ENCODE peak calls at places on chromosomes 2 and 18, in seven cellular contexts. One of them, this sample, is unnamed.

GRCh38 chr18:13565228-13565627 is 161.1 kb downstream of the FAM210A start:
- DNase-seq in iPS DF 6.9: no peak
- DNase-seq in lower lobe of right lung: no peak
- DNase-seq in A549: no peak
- DNase-seq in right lobe of liver: peak
- DNase-seq in fibroblast of lung: no peak
- DNase-seq in psoas muscle: peak
- DNase-seq in this sample: no peak

GRCh38 chr2:229164545-229165249 is 106.4 kb downstream of the PID1 start:
- DNase-seq in iPS DF 6.9: no peak
- DNase-seq in lower lobe of right lung: no peak
- DNase-seq in A549: no peak
- DNase-seq in right lobe of liver: no peak
- DNase-seq in fibroblast of lung: peak
- DNase-seq in psoas muscle: no peak
- DNase-seq in this sample: no peak

GRCh38 chr2:172109256-172109655 is 6.6 kb upstream of the DLX2 start:
- DNase-seq in iPS DF 6.9: no peak
- DNase-seq in lower lobe of right lung: no peak
- DNase-seq in A549: no peak
- DNase-seq in right lobe of liver: no peak
- DNase-seq in fibroblast of lung: no peak
- DNase-seq in psoas muscle: no peak
- DNase-seq in this sample: no peak

GRCh38 chr2:102704531-102704930 is 57.3 kb upstream of the TMEM182 start:
- DNase-seq in iPS DF 6.9: no peak
- DNase-seq in lower lobe of right lung: no peak
- DNase-seq in A549: no peak
- DNase-seq in right lobe of liver: no peak
- DNase-seq in fibroblast of lung: no peak
- DNase-seq in psoas muscle: no peak
- DNase-seq in this sample: no peak

GRCh38 chr2:190511104-190511503 is 23.4 kb downstream of the NEMP2 start:
- DNase-seq in iPS DF 6.9: no peak
- DNase-seq in lower lobe of right lung: no peak
- DNase-seq in A549: peak
- DNase-seq in right lobe of liver: no peak
- DNase-seq in fibroblast of lung: peak
- DNase-seq in psoas muscle: no peak
- DNase-seq in this sample: no peak

GRCh38 chr2:109318150-109318948 is 189.3 kb downstream of the SH3RF3 start:
- DNase-seq in iPS DF 6.9: no peak
- DNase-seq in lower lobe of right lung: peak
- DNase-seq in A549: no peak
- DNase-seq in right lobe of liver: no peak
- DNase-seq in fibroblast of lung: peak
- DNase-seq in psoas muscle: peak
- DNase-seq in this sample: no peak

GRCh38 chr2:62321370-62321769 is 125.5 kb downstream of the B3GNT2 start:
- DNase-seq in iPS DF 6.9: no peak
- DNase-seq in lower lobe of right lung: no peak
- DNase-seq in A549: no peak
- DNase-seq in right lobe of liver: no peak
- DNase-seq in fibroblast of lung: no peak
- DNase-seq in psoas muscle: no peak
- DNase-seq in this sample: no peak

GRCh38 chr2:218827701-218828476 is 3.7 kb downstream of the PRKAG3 start:
- DNase-seq in iPS DF 6.9: no peak
- DNase-seq in lower lobe of right lung: peak
- DNase-seq in A549: no peak
- DNase-seq in right lobe of liver: no peak
- DNase-seq in fibroblast of lung: no peak
- DNase-seq in psoas muscle: no peak
- DNase-seq in this sample: no peak

GRCh38 chr2:26495705-26496271 is 17.9 kb upstream of the OTOF start:
- DNase-seq in iPS DF 6.9: no peak
- DNase-seq in lower lobe of right lung: no peak
- DNase-seq in A549: no peak
- DNase-seq in right lobe of liver: no peak
- DNase-seq in fibroblast of lung: peak
- DNase-seq in psoas muscle: no peak
- DNase-seq in this sample: no peak

GRCh38 chr18:55513199-55513598 is 74.8 kb downstream of the TCF4 start:
- DNase-seq in iPS DF 6.9: no peak
- DNase-seq in lower lobe of right lung: no peak
- DNase-seq in A549: no peak
- DNase-seq in right lobe of liver: no peak
- DNase-seq in fibroblast of lung: peak
- DNase-seq in psoas muscle: no peak
- DNase-seq in this sample: no peak

GRCh38 chr18:55510809-55511208 is 77.2 kb downstream of the TCF4 start:
- DNase-seq in iPS DF 6.9: no peak
- DNase-seq in lower lobe of right lung: no peak
- DNase-seq in A549: no peak
- DNase-seq in right lobe of liver: no peak
- DNase-seq in fibroblast of lung: peak
- DNase-seq in psoas muscle: no peak
- DNase-seq in this sample: no peak

GRCh38 chr18:55509631-55510372 is 78.2 kb downstream of the TCF4 start:
- DNase-seq in iPS DF 6.9: no peak
- DNase-seq in lower lobe of right lung: no peak
- DNase-seq in A549: no peak
- DNase-seq in right lobe of liver: no peak
- DNase-seq in fibroblast of lung: peak
- DNase-seq in psoas muscle: no peak
- DNase-seq in this sample: no peak

GRCh38 chr18:55508637-55509036 is 79.4 kb downstream of the TCF4 start:
- DNase-seq in iPS DF 6.9: no peak
- DNase-seq in lower lobe of right lung: no peak
- DNase-seq in A549: no peak
- DNase-seq in right lobe of liver: no peak
- DNase-seq in fibroblast of lung: no peak
- DNase-seq in psoas muscle: no peak
- DNase-seq in this sample: no peak

GRCh38 chr18:55511277-55511676 is 76.7 kb downstream of the TCF4 start:
- DNase-seq in iPS DF 6.9: no peak
- DNase-seq in lower lobe of right lung: no peak
- DNase-seq in A549: no peak
- DNase-seq in right lobe of liver: no peak
- DNase-seq in fibroblast of lung: no peak
- DNase-seq in psoas muscle: no peak
- DNase-seq in this sample: no peak
- H3K4me3 ChIP-seq in iPS DF 6.9: no peak
- H3K4me3 ChIP-seq in lower lobe of right lung: no peak
- H3K4me3 ChIP-seq in A549: no peak
- H3K4me3 ChIP-seq in right lobe of liver: no peak
- H3K4me3 ChIP-seq in fibroblast of lung: peak
- H3K4me3 ChIP-seq in psoas muscle: peak
- H3K4me3 ChIP-seq in this sample: peak

GRCh38 chr18:22324191-22325131 is 93.3 kb downstream of the CTAGE1 start:
- DNase-seq in iPS DF 6.9: no peak
- DNase-seq in lower lobe of right lung: peak
- DNase-seq in A549: no peak
- DNase-seq in right lobe of liver: peak
- DNase-seq in fibroblast of lung: peak
- DNase-seq in psoas muscle: peak
- DNase-seq in this sample: no peak
- H3K4me3 ChIP-seq in iPS DF 6.9: peak
- H3K4me3 ChIP-seq in lower lobe of right lung: peak
- H3K4me3 ChIP-seq in A549: no peak
- H3K4me3 ChIP-seq in right lobe of liver: no peak
- H3K4me3 ChIP-seq in fibroblast of lung: peak
- H3K4me3 ChIP-seq in psoas muscle: peak
- H3K4me3 ChIP-seq in this sample: no peak

DNA sequence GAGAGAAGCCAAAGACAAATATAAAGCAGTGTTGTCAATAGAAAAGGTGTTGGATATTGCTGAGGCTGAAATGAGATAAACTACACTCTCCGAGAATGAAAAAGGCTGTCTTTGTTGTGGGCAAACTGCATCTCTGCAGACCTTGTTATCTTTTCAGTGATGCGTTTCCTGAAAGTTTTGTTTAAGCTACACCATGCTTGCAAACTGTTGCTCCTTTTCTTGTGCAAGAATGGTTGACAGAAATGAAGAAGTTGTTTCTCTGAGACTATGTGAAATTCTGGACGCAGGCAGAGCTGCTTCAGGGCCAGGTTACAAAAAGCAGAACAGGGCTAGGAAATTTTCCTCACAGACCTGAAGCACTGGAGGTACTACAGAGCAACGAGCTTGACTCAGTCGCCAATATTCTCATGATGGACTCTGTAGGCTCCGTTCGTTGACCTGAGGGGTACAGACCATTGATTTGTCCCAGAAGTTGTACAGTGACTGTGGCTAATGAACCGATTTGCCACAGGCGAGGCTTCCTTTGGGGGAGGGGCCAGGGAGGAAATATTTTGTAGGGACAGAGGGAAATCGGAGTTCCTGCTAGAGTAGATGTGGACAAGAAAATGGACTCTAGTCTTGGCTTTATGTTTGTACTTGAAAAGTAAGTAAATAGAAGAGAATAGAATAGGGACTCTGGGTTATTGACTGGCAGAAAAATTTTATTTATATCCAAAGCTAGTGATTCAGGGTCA is 3.5 kb upstream of the ATL2 start:
- DNase-seq in iPS DF 6.9: no peak
- DNase-seq in lower lobe of right lung: no peak
- DNase-seq in A549: no peak
- DNase-seq in right lobe of liver: no peak
- DNase-seq in fibroblast of lung: no peak
- DNase-seq in psoas muscle: no peak
- DNase-seq in this sample: no peak
- H3K4me3 ChIP-seq in iPS DF 6.9: no peak
- H3K4me3 ChIP-seq in lower lobe of right lung: no peak
- H3K4me3 ChIP-seq in A549: no peak
- H3K4me3 ChIP-seq in right lobe of liver: no peak
- H3K4me3 ChIP-seq in fibroblast of lung: no peak
- H3K4me3 ChIP-seq in psoas muscle: no peak
- H3K4me3 ChIP-seq in this sample: no peak

GRCh38 chr18:3062798-3063563 is 50.0 kb upstream of the LPIN2 start:
- DNase-seq in iPS DF 6.9: peak
- DNase-seq in lower lobe of right lung: peak
- DNase-seq in A549: peak
- DNase-seq in right lobe of liver: peak
- DNase-seq in fibroblast of lung: no peak
- DNase-seq in psoas muscle: peak
- DNase-seq in this sample: no peak
- H3K4me3 ChIP-seq in iPS DF 6.9: no peak
- H3K4me3 ChIP-seq in lower lobe of right lung: peak
- H3K4me3 ChIP-seq in A549: no peak
- H3K4me3 ChIP-seq in right lobe of liver: no peak
- H3K4me3 ChIP-seq in fibroblast of lung: no peak
- H3K4me3 ChIP-seq in psoas muscle: no peak
- H3K4me3 ChIP-seq in this sample: no peak

GRCh38 chr2:241270531-241270930 is 44.9 kb downstream of the HDLBP start:
- DNase-seq in iPS DF 6.9: no peak
- DNase-seq in lower lobe of right lung: no peak
- DNase-seq in A549: no peak
- DNase-seq in right lobe of liver: no peak
- DNase-seq in fibroblast of lung: no peak
- DNase-seq in psoas muscle: no peak
- DNase-seq in this sample: no peak

GRCh38 chr2:241268306-241268705 is 47.2 kb downstream of the HDLBP start:
- DNase-seq in iPS DF 6.9: no peak
- DNase-seq in lower lobe of right lung: no peak
- DNase-seq in A549: no peak
- DNase-seq in right lobe of liver: no peak
- DNase-seq in fibroblast of lung: no peak
- DNase-seq in psoas muscle: no peak
- DNase-seq in this sample: no peak

GRCh38 chr2:241267249-241268067 is 48.0 kb downstream of the HDLBP start:
- DNase-seq in iPS DF 6.9: no peak
- DNase-seq in lower lobe of right lung: no peak
- DNase-seq in A549: no peak
- DNase-seq in right lobe of liver: no peak
- DNase-seq in fibroblast of lung: no peak
- DNase-seq in psoas muscle: no peak
- DNase-seq in this sample: no peak

GRCh38 chr2:241269707-241270520 is 45.6 kb downstream of the HDLBP start:
- DNase-seq in iPS DF 6.9: no peak
- DNase-seq in lower lobe of right lung: peak
- DNase-seq in A549: no peak
- DNase-seq in right lobe of liver: no peak
- DNase-seq in fibroblast of lung: no peak
- DNase-seq in psoas muscle: no peak
- DNase-seq in this sample: no peak

DNA sequence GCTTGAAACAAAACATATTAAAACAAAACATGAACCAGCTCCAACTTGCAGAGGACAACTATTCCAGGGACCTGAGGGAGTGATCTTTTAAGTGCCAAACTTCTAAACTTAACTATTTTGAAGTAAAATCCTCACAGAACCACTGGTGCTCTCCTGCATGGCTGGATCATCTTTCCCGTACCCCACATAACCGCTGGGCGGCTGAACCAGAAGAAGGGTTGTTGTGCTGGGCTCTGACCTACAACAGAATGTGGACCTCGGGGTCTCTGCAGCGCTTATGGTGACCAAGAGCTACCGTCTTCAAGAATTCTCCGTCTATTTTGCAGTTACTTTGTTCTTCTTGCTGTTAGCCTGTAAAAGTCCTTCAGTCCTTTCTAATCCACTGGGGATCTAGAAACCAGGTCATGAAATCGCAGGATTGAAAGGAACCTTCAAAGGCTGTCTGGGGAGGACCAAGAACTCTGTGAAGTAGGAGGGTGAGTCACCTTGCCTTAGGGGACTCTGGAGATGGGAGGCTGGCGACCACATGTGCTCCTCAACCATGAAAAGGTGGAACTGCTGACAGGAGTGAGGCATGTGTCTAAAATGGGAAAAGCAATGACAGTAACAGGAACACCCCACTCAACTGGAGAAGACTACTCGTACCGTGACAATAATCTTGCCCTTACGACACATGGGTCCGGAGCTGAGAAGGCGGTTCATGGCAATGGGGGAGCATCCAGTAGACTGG is 46.6 kb downstream of the HDLBP start:
- DNase-seq in iPS DF 6.9: no peak
- DNase-seq in lower lobe of right lung: no peak
- DNase-seq in A549: peak
- DNase-seq in right lobe of liver: no peak
- DNase-seq in fibroblast of lung: peak
- DNase-seq in psoas muscle: no peak
- DNase-seq in this sample: no peak
- H3K4me3 ChIP-seq in iPS DF 6.9: no peak
- H3K4me3 ChIP-seq in lower lobe of right lung: no peak
- H3K4me3 ChIP-seq in A549: no peak
- H3K4me3 ChIP-seq in right lobe of liver: no peak
- H3K4me3 ChIP-seq in fibroblast of lung: no peak
- H3K4me3 ChIP-seq in psoas muscle: no peak
- H3K4me3 ChIP-seq in this sample: no peak

This sample was measured in SK-N-MC.